ENCODE peak calls at places on chromosomes 3 and 15, in eight cellular contexts. E, P, S, V, J, K, Y and R are unnamed samples.

GRCh38 chr3:39000008-39000450 is 51.7 kb downstream of the SCN11A start:
- DNase-seq in S (no peak), K (no peak), E (peak; percentile 61), P (peak; percentile 71), Y (peak; percentile 29), V (no peak), J (peak; percentile 63), R (no peak)

GRCh38 chr3:146530609-146531008 is 13.8 kb downstream of the PLSCR1 start:
- DNase-seq in J (no peak), E (no peak), Y (no peak), V (no peak), S (no peak), P (no peak), K (no peak), R (no peak)

GRCh38 chr3:191431160-191431822 is 29.7 kb upstream of the PYDC2 start:
- DNase-seq in Y (no peak), V (no peak), S (no peak), K (no peak), J (no peak), P (no peak), E (no peak), R (no peak)

GRCh38 chr15:85532689-85533088 is 152.3 kb downstream of the AKAP13 start:
- DNase-seq in S (no peak), P (no peak), V (no peak), J (no peak), Y (no peak), K (no peak), E (no peak), R (no peak)

GRCh38 chr3:11655188-11655928 is 11.6 kb upstream of the VGLL4 start:
- DNase-seq in K (no peak), V (no peak), J (peak; percentile 24), S (no peak), Y (no peak), E (no peak), P (peak; percentile 29), R (no peak)

GRCh38 chr3:48077835-48078234 is 61.6 kb upstream of the MAP4 start:
- DNase-seq in E (peak; percentile 28), Y (no peak), J (no peak), P (no peak), K (no peak), S (no peak), V (no peak), R (no peak)

GRCh38 chr3:187456268-187456667 is 88.1 kb downstream of the RTP4 start:
- DNase-seq in J (peak; percentile 33), V (no peak), P (no peak), E (no peak), S (no peak), K (no peak), Y (no peak), R (no peak)

GRCh38 chr3:192907784-192908183 is 9.9 kb downstream of the MB21D2 start:
- DNase-seq in P (no peak), J (no peak), V (no peak), S (no peak), E (no peak), Y (no peak), K (no peak), R (no peak)

GRCh38 chr15:32042269-32042996 is 12.1 kb downstream of the CHRNA7 start:
- DNase-seq in Y (no peak), J (peak; percentile 11), V (no peak), S (no peak), K (no peak), E (no peak), P (no peak), R (no peak)

GRCh38 chr15:45157056-45157455 is 27.3 kb downstream of the DUOX1 start:
- DNase-seq in S (no peak), J (no peak), K (no peak), V (no peak), E (peak; percentile 54), P (no peak), Y (no peak), R (no peak)

GRCh38 chr15:31178705-31179104 is 77.2 kb upstream of the TRPM1 start:
- DNase-seq in Y (no peak), P (no peak), J (no peak), E (no peak), V (no peak), S (no peak), K (no peak), R (no peak)

GRCh38 chr15:93900476-93901400 is 330.6 kb upstream of the MCTP2 start:
- DNase-seq in Y (no peak), E (no peak), K (no peak), S (no peak), J (no peak), V (no peak), P (no peak), R (no peak)

GRCh38 chr3:124383846-124384483 is 346.3 kb upstream of the UMPS start:
- DNase-seq in Y (no peak), E (no peak), J (no peak), V (no peak), S (no peak), K (no peak), P (no peak), R (no peak)

GRCh38 chr3:51385621-51386091 is 565 bp downstream of the MANF start:
- DNase-seq in P (no peak), K (no peak), Y (no peak), S (no peak), J (no peak), V (no peak), E (no peak), R (no peak)

GRCh38 chr3:25410703-25411102 is 17.4 kb upstream of the RARB start:
- DNase-seq in K (no peak), P (no peak), Y (no peak), E (no peak), V (no peak), J (no peak), S (no peak), R (no peak)